ENCODE peak calls at places on chromosomes 13 and 19, in four cellular contexts. One of them, this sample, is unnamed.

GRCh38 chr13:55788548-55788947 is 1352.2 kb upstream of the PRR20A start:
- DNase-seq in A549: no peak
- DNase-seq in GM12878: no peak
- DNase-seq in K562: no peak
- DNase-seq in this sample: no peak

GRCh38 chr19:20999731-21000352 is 20.6 kb upstream of the ZNF430 start:
- DNase-seq in A549: peak
- DNase-seq in GM12878: peak
- DNase-seq in K562: peak
- DNase-seq in this sample: no peak

GRCh38 chr13:108226184-108226583 is 8.0 kb downstream of the ABHD13 start:
- DNase-seq in A549: no peak
- DNase-seq in GM12878: no peak
- DNase-seq in K562: no peak
- DNase-seq in this sample: peak

GRCh38 chr19:16327911-16328823 is 3.5 kb downstream of the KLF2 start:
- DNase-seq in A549: peak
- DNase-seq in GM12878: no peak
- DNase-seq in K562: no peak
- DNase-seq in this sample: no peak

GRCh38 chr13:36819811-36820140 is 754 bp downstream of the RFXAP start:
- DNase-seq in A549: peak
- DNase-seq in GM12878: no peak
- DNase-seq in K562: peak
- DNase-seq in this sample: no peak

GRCh38 chr19:38862321-38863059 is 12.7 kb upstream of the HNRNPL start:
- DNase-seq in A549: peak
- DNase-seq in GM12878: no peak
- DNase-seq in K562: no peak
- DNase-seq in this sample: no peak

GRCh38 chr19:38395381-38396127 is 7.1 kb downstream of the SPRED3 start:
- DNase-seq in A549: no peak
- DNase-seq in GM12878: no peak
- DNase-seq in K562: no peak
- DNase-seq in this sample: no peak

GRCh38 chr13:113423225-113424170 is 29.8 kb downstream of the ADPRHL1 start:
- DNase-seq in A549: no peak
- DNase-seq in GM12878: no peak
- DNase-seq in K562: no peak
- DNase-seq in this sample: no peak

GRCh38 chr13:99014391-99014988 is 36.6 kb upstream of the DOCK9 start:
- DNase-seq in A549: no peak
- DNase-seq in GM12878: no peak
- DNase-seq in K562: peak
- DNase-seq in this sample: no peak

GRCh38 chr13:60311527-60311926 is 85.5 kb upstream of the TDRD3 start:
- DNase-seq in A549: no peak
- DNase-seq in GM12878: no peak
- DNase-seq in K562: no peak
- DNase-seq in this sample: no peak
- TF ChIP-seq POLR2AphosphoS2 in A549: no peak
- TF ChIP-seq POLR2AphosphoS2 in GM12878: no peak
- TF ChIP-seq POLR2AphosphoS2 in K562: no peak
- TF ChIP-seq POLR2AphosphoS2 in this sample: no peak

DNA sequence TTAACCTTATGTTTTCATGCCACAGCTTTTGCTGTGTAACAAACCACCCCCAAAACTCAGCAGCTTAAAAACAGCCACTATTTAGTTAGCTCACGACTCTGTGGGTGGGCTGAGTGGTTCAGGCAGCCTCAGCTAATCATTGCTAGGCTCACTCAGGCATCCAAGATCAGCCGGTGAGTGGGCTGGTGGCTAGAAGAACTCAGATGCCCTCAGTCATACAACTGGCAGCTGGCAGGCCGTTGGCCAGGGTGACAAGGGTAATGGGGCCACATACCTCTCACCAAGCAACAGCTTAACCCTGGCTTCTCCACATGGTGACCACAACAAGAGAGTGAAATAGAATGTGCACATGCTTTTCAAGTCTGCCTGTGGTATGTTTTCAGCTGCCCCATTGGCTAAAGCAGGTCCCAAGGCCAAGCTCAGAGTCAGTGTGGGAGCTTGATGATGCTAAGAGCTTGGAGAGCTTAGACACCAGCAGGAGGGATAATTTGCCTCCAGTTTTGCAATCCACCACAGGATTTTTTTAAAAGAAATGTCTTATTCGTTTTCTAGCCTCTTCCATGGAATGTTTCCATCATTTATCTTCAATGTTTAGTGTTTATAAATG is 435.5 kb upstream of the TSHZ3 start:
- DNase-seq in A549: no peak
- DNase-seq in GM12878: no peak
- DNase-seq in K562: no peak
- DNase-seq in this sample: no peak
- TF ChIP-seq POLR2AphosphoS2 in A549: no peak
- TF ChIP-seq POLR2AphosphoS2 in GM12878: no peak
- TF ChIP-seq POLR2AphosphoS2 in K562: no peak
- TF ChIP-seq POLR2AphosphoS2 in this sample: no peak

DNA sequence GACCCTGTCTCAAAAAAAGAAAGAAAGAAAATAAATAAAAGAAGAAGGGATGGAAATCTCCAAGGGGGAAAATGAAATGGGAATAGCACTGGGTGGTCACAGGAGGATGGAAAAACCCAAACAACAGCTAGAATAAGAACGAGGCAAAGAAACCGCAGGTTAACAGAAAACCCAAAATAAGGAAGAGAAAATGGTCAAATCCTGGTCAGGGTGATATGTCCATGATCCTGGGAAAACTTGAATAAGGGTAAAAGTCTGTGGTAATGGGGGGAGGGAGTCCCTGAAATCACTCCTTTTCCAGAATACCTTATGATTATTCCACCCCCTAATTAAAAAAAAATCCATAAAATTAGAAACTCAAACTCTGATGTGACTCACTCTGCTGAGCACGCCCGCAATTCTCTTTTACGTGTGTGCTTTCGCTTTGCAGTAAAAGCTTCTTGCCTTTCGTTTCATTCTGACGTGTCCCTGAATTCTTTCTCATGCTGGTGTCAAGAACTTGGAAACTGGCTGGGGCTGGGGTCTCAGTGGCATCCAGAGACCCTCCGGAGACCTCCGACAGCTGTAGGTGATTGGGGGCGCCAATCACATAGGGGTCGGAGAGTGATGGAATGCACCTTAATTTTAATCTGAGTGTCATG is 4.3 kb upstream of the NAXD start:
- DNase-seq in A549: no peak
- DNase-seq in GM12878: peak
- DNase-seq in K562: no peak
- DNase-seq in this sample: no peak
- TF ChIP-seq POLR2AphosphoS2 in A549: no peak
- TF ChIP-seq POLR2AphosphoS2 in GM12878: no peak
- TF ChIP-seq POLR2AphosphoS2 in K562: no peak
- TF ChIP-seq POLR2AphosphoS2 in this sample: no peak

GRCh38 chr19:3525052-3525451 is 13.9 kb upstream of the TEKTIP1 start:
- DNase-seq in A549: no peak
- DNase-seq in GM12878: no peak
- DNase-seq in K562: no peak
- DNase-seq in this sample: no peak
- TF ChIP-seq POLR2AphosphoS2 in A549: no peak
- TF ChIP-seq POLR2AphosphoS2 in GM12878: no peak
- TF ChIP-seq POLR2AphosphoS2 in K562: no peak
- TF ChIP-seq POLR2AphosphoS2 in this sample: no peak

GRCh38 chr19:1264801-1265610 is 4.1 kb upstream of the CIRBP start:
- DNase-seq in A549: peak
- DNase-seq in GM12878: no peak
- DNase-seq in K562: peak
- DNase-seq in this sample: peak
- TF ChIP-seq POLR2AphosphoS2 in A549: no peak
- TF ChIP-seq POLR2AphosphoS2 in GM12878: no peak
- TF ChIP-seq POLR2AphosphoS2 in K562: no peak
- TF ChIP-seq POLR2AphosphoS2 in this sample: no peak

GRCh38 chr19:36771275-36772231 is 1.1 kb downstream of the ZNF850 start:
- DNase-seq in A549: peak
- DNase-seq in GM12878: peak
- DNase-seq in K562: peak
- DNase-seq in this sample: peak
- TF ChIP-seq POLR2AphosphoS2 in A549: no peak
- TF ChIP-seq POLR2AphosphoS2 in GM12878: no peak
- TF ChIP-seq POLR2AphosphoS2 in K562: no peak
- TF ChIP-seq POLR2AphosphoS2 in this sample: no peak

GRCh38 chr13:94115054-94115453 is 364.4 kb downstream of the DCT start:
- DNase-seq in A549: no peak
- DNase-seq in GM12878: no peak
- DNase-seq in K562: no peak
- DNase-seq in this sample: no peak

GRCh38 chr13:94114166-94114565 is 365.3 kb downstream of the DCT start:
- DNase-seq in A549: no peak
- DNase-seq in GM12878: no peak
- DNase-seq in K562: no peak
- DNase-seq in this sample: no peak

GRCh38 chr13:94112731-94113130 is 366.8 kb downstream of the DCT start:
- DNase-seq in A549: no peak
- DNase-seq in GM12878: no peak
- DNase-seq in K562: no peak
- DNase-seq in this sample: no peak

GRCh38 chr13:94110011-94110410 is 369.5 kb downstream of the DCT start:
- DNase-seq in A549: no peak
- DNase-seq in GM12878: no peak
- DNase-seq in K562: no peak
- DNase-seq in this sample: no peak

DNA sequence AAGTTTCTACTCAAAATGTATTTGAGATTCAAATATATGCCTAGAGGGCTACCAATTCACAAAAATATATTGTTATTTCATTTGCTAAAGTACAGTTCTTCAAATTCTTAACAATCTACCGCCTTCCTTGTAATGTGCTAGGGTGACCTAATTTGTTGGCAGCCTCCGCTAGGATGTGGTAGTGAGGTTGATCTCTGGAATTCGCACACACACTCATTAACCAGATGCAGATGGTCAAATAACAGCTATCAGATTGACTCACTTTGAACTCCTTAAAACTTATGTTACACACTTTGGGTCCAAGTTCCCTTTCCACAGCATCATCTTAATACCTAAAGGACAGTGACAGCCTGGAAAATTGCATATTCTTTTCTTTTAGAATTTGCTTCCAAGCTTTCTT is 367.3 kb downstream of the DCT start:
- DNase-seq in A549: peak
- DNase-seq in GM12878: no peak
- DNase-seq in K562: no peak
- DNase-seq in this sample: peak
- TF ChIP-seq POLR2AphosphoS2 in A549: no peak
- TF ChIP-seq POLR2AphosphoS2 in GM12878: no peak
- TF ChIP-seq POLR2AphosphoS2 in K562: no peak
- TF ChIP-seq POLR2AphosphoS2 in this sample: no peak

DNA sequence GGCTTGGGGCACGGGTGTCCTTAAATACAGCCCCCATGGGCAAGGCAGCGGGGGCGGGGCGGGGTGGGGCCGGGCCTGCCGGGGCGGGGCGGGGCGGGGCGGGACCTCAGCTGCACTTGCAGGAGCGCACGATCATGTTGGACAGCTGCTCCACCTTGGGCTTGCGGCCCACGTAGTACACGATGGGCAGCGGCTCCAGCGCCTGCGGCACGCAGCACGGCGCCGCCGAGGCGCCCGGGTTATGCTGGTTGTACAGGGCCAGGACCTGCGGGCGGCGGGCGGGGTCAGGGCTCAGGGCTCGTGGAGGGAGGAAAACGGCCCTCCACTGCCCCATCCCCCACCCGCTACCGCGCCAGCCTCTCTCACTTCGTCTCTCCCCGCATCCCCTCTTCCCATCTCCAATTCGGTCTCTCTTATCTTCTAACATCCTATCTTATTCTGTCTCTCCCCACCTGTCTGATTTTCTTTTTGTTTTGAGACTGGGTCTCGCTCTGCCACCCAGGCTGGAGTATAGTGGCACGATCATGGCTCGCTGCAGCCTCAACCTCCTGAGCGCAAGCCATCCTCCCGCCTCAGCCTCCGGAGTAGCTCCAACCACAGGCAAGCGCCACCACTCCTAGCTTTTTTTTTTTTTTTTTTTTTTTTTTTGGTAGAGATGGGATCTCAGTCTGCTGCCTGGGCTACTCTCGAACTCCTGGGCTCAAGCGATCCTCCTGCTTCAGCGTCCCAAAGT is 21.1 kb downstream of the CCDC97 start:
- DNase-seq in A549: no peak
- DNase-seq in GM12878: no peak
- DNase-seq in K562: no peak
- DNase-seq in this sample: no peak
- TF ChIP-seq POLR2AphosphoS2 in A549: no peak
- TF ChIP-seq POLR2AphosphoS2 in GM12878: no peak
- TF ChIP-seq POLR2AphosphoS2 in K562: no peak
- TF ChIP-seq POLR2AphosphoS2 in this sample: no peak

GRCh38 chr19:58009301-58009665 is 6.7 kb upstream of the ZNF606 start:
- DNase-seq in A549: no peak
- DNase-seq in GM12878: no peak
- DNase-seq in K562: no peak
- DNase-seq in this sample: no peak

GRCh38 chr19:58007285-58007684 is 4.7 kb upstream of the ZNF606 start:
- DNase-seq in A549: peak
- DNase-seq in GM12878: no peak
- DNase-seq in K562: no peak
- DNase-seq in this sample: peak

GRCh38 chr19:58009666-58010301 is 7.2 kb upstream of the ZNF606 start:
- DNase-seq in A549: peak
- DNase-seq in GM12878: no peak
- DNase-seq in K562: peak
- DNase-seq in this sample: no peak

GRCh38 chr19:58010507-58010906 is 7.9 kb upstream of the ZNF606 start:
- DNase-seq in A549: no peak
- DNase-seq in GM12878: no peak
- DNase-seq in K562: no peak
- DNase-seq in this sample: no peak
- TF ChIP-seq POLR2AphosphoS2 in A549: no peak
- TF ChIP-seq POLR2AphosphoS2 in GM12878: no peak
- TF ChIP-seq POLR2AphosphoS2 in K562: no peak
- TF ChIP-seq POLR2AphosphoS2 in this sample: no peak

DNA sequence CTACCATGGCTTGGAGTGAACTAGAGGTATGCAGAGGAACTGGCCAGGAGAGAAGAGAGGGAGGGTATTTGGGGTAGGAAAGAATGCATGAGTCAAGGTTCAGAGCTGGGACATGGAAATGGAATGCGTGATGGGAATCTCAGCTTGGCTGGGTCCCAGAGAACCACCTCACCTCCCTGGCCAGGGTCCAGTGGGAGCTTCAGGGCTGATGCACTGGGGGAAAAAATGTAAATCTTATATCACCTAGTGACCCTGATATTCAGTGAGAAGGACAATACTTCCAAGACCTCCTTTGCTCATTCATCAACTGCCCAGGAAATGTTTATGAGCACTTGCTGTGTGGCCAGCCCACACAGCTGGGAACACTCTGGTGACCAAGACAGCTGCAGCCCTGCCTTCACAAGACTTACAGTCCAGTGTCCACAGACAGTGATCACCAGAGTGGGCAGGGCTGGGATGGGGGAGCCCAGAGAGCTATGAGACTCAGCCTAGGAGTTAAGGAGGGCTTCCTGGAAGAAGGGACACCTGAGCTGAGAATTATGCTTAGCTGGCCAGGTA is 12.8 kb downstream of the IGSF23 start:
- DNase-seq in A549: peak
- DNase-seq in GM12878: no peak
- DNase-seq in K562: no peak
- DNase-seq in this sample: peak
- TF ChIP-seq POLR2AphosphoS2 in A549: no peak
- TF ChIP-seq POLR2AphosphoS2 in GM12878: no peak
- TF ChIP-seq POLR2AphosphoS2 in K562: no peak
- TF ChIP-seq POLR2AphosphoS2 in this sample: no peak